ENCODE peak calls at places on chromosomes 5 and 9, in seven cellular contexts. T is stimulated activated CD4-positive, alpha-beta T cell treated with anti-CD3 and anti-CD28 coated beads, Interleukin-4, amount 100 ng/mL, for 48 hours; A is activated naive CD4-positive, alpha-beta T cell; C is left cardiac atrium; B is HCEC 1CT; H is HFF-Myc; Z is GM03348. X is an unnamed sample.

GRCh38 chr5:55679556-55679955 is 32.6 kb downstream of the SLC38A9 start:
- DNase-seq in T (no peak), A (no peak), C (no peak), B (no peak), H (no peak), Z (peak; percentile 14), X (no peak)

GRCh38 chr9:123401879-123402513 is 46.0 kb downstream of the CRB2 start:
- DNase-seq in T (peak; percentile 6), A (no peak), C (no peak), B (peak; percentile 29), H (peak; percentile 35), Z (peak; percentile 88), X (peak; percentile 73)

GRCh38 chr5:74627511-74628120 is 12.9 kb downstream of the ENC1 start:
- DNase-seq in T (no peak), A (no peak), C (no peak), B (no peak), H (no peak), Z (no peak), X (no peak)

GRCh38 chr5:150361301-150361700 is 3.8 kb downstream of the TCOF1 start:
- DNase-seq in T (no peak), A (no peak), C (no peak), B (no peak), H (no peak), Z (no peak), X (no peak)

GRCh38 chr5:124661317-124662141 is 84.9 kb downstream of the ZNF608 start:
- DNase-seq in T (no peak), A (no peak), C (no peak), B (peak; percentile 85), H (no peak), Z (peak; percentile 62), X (no peak)

GRCh38 chr5:1111727-1112289 is at the start of gene SLC12A7:
- DNase-seq in T (peak; percentile 62), A (peak; percentile 19), C (peak; percentile 66), B (no peak), H (no peak), Z (peak; percentile 88), X (no peak)

GRCh38 chr5:101590384-101590783 is 687.3 kb upstream of the ST8SIA4 start:
- DNase-seq in T (no peak), A (no peak), C (no peak), B (no peak), H (no peak), Z (peak; percentile 38), X (peak; percentile 20)

GRCh38 chr9:135080286-135081263 is 6.9 kb upstream of the OLFM1 start:
- DNase-seq in T (no peak), A (no peak), C (no peak), B (no peak), H (no peak), Z (no peak), X (no peak)

GRCh38 chr5:73376618-73377170 is 71.9 kb downstream of the FOXD1 start:
- DNase-seq in T (no peak), A (no peak), C (no peak), B (peak; percentile 83), H (no peak), Z (peak; percentile 47), X (no peak)

X was measured in Kasumi-1.